ENCODE peak calls at places on chromosomes 6 and 20, in six cellular contexts. T is lower leg skin, I is mammary epithelial cell, W is GM23248, X is gastrocnemius medialis, L is adipocyte. V is an unnamed sample.

GRCh38 chr6:101344885-101345284 is 48.6 kb upstream of the GRIK2 start:
- DNase-seq in W (no peak), I (no peak), T (no peak), X (no peak), L (no peak), V (no peak)

GRCh38 chr20:58997141-58997770 is 9.8 kb downstream of the CTSZ start:
- DNase-seq in X (no peak), I (no peak), W (no peak), L (no peak), T (no peak), V (no peak)

GRCh38 chr6:150143521-150144293 is 863 bp downstream of the PPP1R14C start:
- DNase-seq in X (peak), I (peak), T (no peak), L (peak), W (peak), V (no peak)

GRCh38 chr20:2364014-2364413 is 16.7 kb upstream of the TGM6 start:
- DNase-seq in W (peak), I (peak), X (no peak), L (peak), T (no peak), V (peak)

GRCh38 chr6:116244284-116244683 is 9.6 kb downstream of the TSPYL4 start:
- DNase-seq in I (no peak), W (no peak), L (no peak), T (no peak), X (no peak), V (peak)

GRCh38 chr20:63264519-63264918 is 8.1 kb upstream of the ARFGAP1 start:
- DNase-seq in W (no peak), L (no peak), X (no peak), I (no peak), T (no peak), V (peak)

GRCh38 chr6:127561660-127562059 is 15.3 kb upstream of the C6orf58 start:
- DNase-seq in L (peak), W (no peak), I (no peak), T (no peak), X (no peak), V (peak)

GRCh38 chr6:130771741-130772140 is 55.5 kb upstream of the SMLR1 start:
- DNase-seq in W (no peak), X (no peak), L (no peak), I (no peak), T (no peak), V (no peak)

GRCh38 chr6:45478235-45478634 is 100.5 kb upstream of the SUPT3H start:
- DNase-seq in T (no peak), X (no peak), L (peak), I (peak), W (peak), V (peak)

GRCh38 chr20:4809707-4810106 is 88.0 kb downstream of the PRND start:
- DNase-seq in L (no peak), W (no peak), X (no peak), I (no peak), T (no peak), V (no peak)

GRCh38 chr6:160102956-160103824 is 18.4 kb upstream of the SLC22A1 start:
- DNase-seq in I (no peak), W (peak), X (no peak), T (no peak), L (peak), V (peak)

GRCh38 chr6:161941565-161941964 is 667.7 kb upstream of the AGPAT4 start:
- DNase-seq in W (no peak), T (no peak), I (no peak), X (no peak), L (no peak), V (no peak)

GRCh38 chr6:28491984-28492317 is 23.6 kb downstream of the GPX6 start:
- DNase-seq in T (no peak), X (no peak), I (no peak), L (no peak), W (no peak), V (no peak)

GRCh38 chr6:140669321-140669720 is 1294.9 kb upstream of the CITED2 start:
- DNase-seq in L (peak), T (no peak), I (no peak), X (no peak), W (peak), V (no peak)

GRCh38 chr6:131950767-131951575 is at the start of gene CCN2:
- DNase-seq in X (peak), L (peak), I (peak), T (peak), W (peak), V (peak)

GRCh38 chr20:24199493-24199892 is 210.9 kb upstream of the GGTLC1 start:
- DNase-seq in I (no peak), W (no peak), L (no peak), X (no peak), T (no peak), V (no peak)

GRCh38 chr6:158654960-158655485 is 5.2 kb downstream of the SYTL3 start:
- DNase-seq in I (no peak), L (peak), X (peak), W (peak), T (no peak), V (no peak)

GRCh38 chr6:85865665-85866372 is 223.1 kb upstream of the SYNCRIP start:
- DNase-seq in I (peak), L (peak), T (no peak), W (peak), X (no peak), V (peak)

GRCh38 chr6:108598316-108598863 is 37.7 kb downstream of the FOXO3 start:
- DNase-seq in I (no peak), W (peak), X (no peak), L (peak), T (no peak), V (peak)

GRCh38 chr6:27136978-27137814 is 110.3 kb upstream of the PRSS16 start:
- DNase-seq in L (no peak), X (no peak), I (no peak), W (no peak), T (no peak), V (no peak)

GRCh38 chr6:17156112-17156921 is 54.5 kb downstream of the STMND1 start:
- DNase-seq in I (peak), W (peak), L (peak), T (peak), X (peak), V (peak)

GRCh38 chr20:63347081-63347741 is 13.9 kb downstream of the CHRNA4 start:
- DNase-seq in W (no peak), L (no peak), T (no peak), X (no peak), I (no peak), V (no peak)

GRCh38 chr6:115360602-115361325 is 699.9 kb downstream of the FRK start:
- DNase-seq in I (no peak), W (no peak), X (no peak), L (no peak), T (no peak), V (peak)

GRCh38 chr6:55175078-55175777 is 913 bp downstream of the HCRTR2 start:
- DNase-seq in T (no peak), I (no peak), W (no peak), L (no peak), X (no peak), V (no peak)

GRCh38 chr6:163790296-163790840 is 375.9 kb downstream of the QKI start:
- DNase-seq in I (no peak), X (peak), L (peak), T (no peak), W (no peak), V (no peak)

GRCh38 chr20:62156254-62156556 is 12.6 kb downstream of the SS18L1 start:
- DNase-seq in T (no peak), L (no peak), I (no peak), W (no peak), X (no peak), V (no peak)

GRCh38 chr6:33314943-33315752 is 1.3 kb upstream of the TAPBP start:
- DNase-seq in W (peak), L (peak), X (no peak), I (peak), T (no peak), V (peak)

GRCh38 chr6:4370066-4370465 is 234.7 kb upstream of the ECI2 start:
- DNase-seq in X (no peak), I (peak), W (peak), L (peak), T (no peak), V (peak)

GRCh38 chr6:87483929-87484328 is 11.2 kb downstream of the SLC35A1 start:
- DNase-seq in L (peak), T (no peak), W (peak), I (peak), X (no peak), V (peak)

GRCh38 chr20:63706852-63707557 is 771 bp downstream of the ARFRP1 start:
- DNase-seq in I (peak), W (peak), L (peak), X (peak), T (no peak), V (peak)

GRCh38 chr6:133376743-133377142 is 135.6 kb downstream of the EYA4 start:
- DNase-seq in X (no peak), L (peak), W (no peak), I (no peak), T (no peak), V (no peak)

GRCh38 chr6:36700071-36700811 is 2.6 kb downstream of the RAB44 start:
- DNase-seq in X (no peak), T (no peak), W (no peak), L (no peak), I (no peak), V (no peak)

GRCh38 chr6:9999806-10000205 is 415.1 kb downstream of the TFAP2A start:
- DNase-seq in T (no peak), L (peak), X (no peak), W (peak), I (no peak), V (peak)

GRCh38 chr6:109448615-109449014 is 7.0 kb downstream of the MICAL1 start:
- DNase-seq in L (no peak), W (no peak), I (no peak), X (no peak), T (no peak), V (no peak)

GRCh38 chr6:43014434-43014909 is 423 bp downstream of the KLHDC3 start:
- DNase-seq in T (no peak), W (peak), L (peak), I (peak), X (no peak), V (no peak)

GRCh38 chr6:130982941-130983456 is 80.0 kb downstream of the EPB41L2 start:
- DNase-seq in L (no peak), T (no peak), I (no peak), X (no peak), W (no peak), V (no peak)

GRCh38 chr20:52565614-52566013 is 374.0 kb upstream of the ZFP64 start:
- DNase-seq in W (no peak), I (no peak), X (no peak), L (no peak), T (no peak), V (no peak)

GRCh38 chr6:52399511-52400315 is 20.4 kb upstream of the EFHC1 start:
- DNase-seq in L (peak), X (no peak), I (peak), T (no peak), W (peak), V (peak)

GRCh38 chr6:11229267-11230043 is 3.0 kb downstream of the NEDD9 start:
- DNase-seq in T (peak), L (no peak), W (peak), I (peak), X (no peak), V (peak)
- H3K4me3 ChIP-seq in T (peak), L (peak), W (peak), I (peak), X (peak), V (peak)

DNA sequence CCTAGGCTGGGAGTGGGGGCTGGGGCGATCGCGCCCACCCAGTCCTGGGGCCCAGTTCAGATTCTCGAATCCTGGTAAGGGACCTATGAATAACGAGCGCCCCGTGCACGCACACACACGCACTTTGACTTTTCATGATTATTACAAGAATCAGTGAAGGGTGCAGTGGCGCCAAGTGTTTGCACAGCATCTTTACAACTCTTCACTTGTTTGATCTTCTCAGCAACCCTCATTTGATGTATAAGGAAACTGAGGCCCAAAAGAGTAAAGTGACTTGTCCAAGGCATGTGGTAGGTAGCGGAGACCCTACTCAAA is 863 bp upstream of the LRFN2 start:
- DNase-seq in I (no peak), W (no peak), L (no peak), T (no peak), X (no peak), V (no peak)
- H3K4me3 ChIP-seq in I (peak), W (no peak), L (no peak), T (no peak), X (peak), V (no peak)

GRCh38 chr6:31354788-31355539 is 2.0 kb downstream of the HLA-B start:
- DNase-seq in L (no peak), T (no peak), I (no peak), W (no peak), X (no peak), V (no peak)
- H3K4me3 ChIP-seq in L (no peak), T (peak), I (no peak), W (no peak), X (peak), V (no peak)

DNA sequence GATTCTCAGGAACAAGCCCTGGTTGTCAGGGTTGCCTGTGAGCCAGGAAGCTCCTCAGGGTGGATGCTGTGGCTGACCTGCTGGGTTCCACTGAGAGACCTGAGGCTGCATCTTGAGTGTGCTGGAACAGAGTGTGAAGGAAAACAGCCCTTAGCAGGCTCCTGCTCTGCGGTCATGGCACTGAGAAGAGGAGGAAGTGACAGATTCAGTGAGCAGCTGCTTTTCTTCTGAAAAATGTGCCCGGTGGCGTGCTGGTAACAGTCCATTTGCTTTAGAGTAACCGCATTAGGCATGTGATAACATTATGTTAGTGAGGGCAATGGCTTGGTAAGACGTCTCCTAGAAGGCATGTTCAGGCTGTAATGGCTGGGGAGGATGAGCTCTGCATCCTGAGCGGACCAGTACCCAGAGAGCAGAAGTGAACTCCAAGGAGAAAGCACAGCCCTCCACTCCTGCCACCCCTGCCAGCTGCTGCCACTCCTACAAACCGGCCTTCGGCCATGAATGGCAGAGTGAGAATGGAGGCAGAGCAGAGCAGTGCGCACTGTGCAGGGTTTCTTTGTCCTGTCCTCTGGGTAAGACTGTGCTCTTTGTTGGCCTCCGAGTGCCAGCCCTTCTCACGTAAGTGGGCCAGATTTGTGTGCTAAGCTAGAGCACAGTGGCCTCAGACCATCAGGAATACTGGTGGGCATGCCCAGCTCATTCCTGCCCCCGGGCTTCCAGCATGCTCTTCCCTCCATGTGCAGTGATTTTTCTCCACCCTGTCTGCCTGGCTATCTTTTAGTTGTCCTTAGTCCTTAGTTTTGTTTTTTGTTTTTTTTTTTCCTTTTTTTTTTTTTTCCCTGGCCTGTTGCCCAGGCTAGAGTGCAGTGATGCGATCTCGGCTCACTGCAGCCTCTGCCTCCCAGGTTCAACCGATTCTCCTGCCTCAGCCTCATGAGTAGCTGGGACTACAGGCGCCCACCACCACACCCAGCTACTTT is 98.1 kb upstream of the VSTM2L start:
- DNase-seq in L (no peak), T (peak), W (no peak), X (no peak), I (no peak), V (no peak)
- H3K4me3 ChIP-seq in L (no peak), T (no peak), W (no peak), X (no peak), I (no peak), V (no peak)

V was measured in bronchial epithelial cell.